ENCODE peak calls at places on chromosomes 7 and 10, in eight cellular contexts. One of them, this sample, is unnamed.
A peak's percentile ranks its signal among the peaks of the same experiment; 100 is the strongest.

GRCh38 chr10:47340613-47341170 is 7.5 kb upstream of the RBP3 start:
- DNase-seq in breast epithelium: no peak
- DNase-seq in CD4-positive, alpha-beta T cell: peak; percentile 44
- DNase-seq in transverse colon: peak; percentile 82
- DNase-seq in Panc1: peak; percentile 68
- DNase-seq in IMR-90: peak; percentile 60
- DNase-seq in A549: peak; percentile 67
- DNase-seq in thoracic aorta: no peak
- DNase-seq in this sample: peak; percentile 67

GRCh38 chr10:133334495-133335237 is 2.0 kb downstream of the CALY start:
- DNase-seq in transverse colon: no peak
- DNase-seq in breast epithelium: no peak
- DNase-seq in thoracic aorta: no peak
- DNase-seq in IMR-90: no peak
- DNase-seq in A549: peak; percentile 61
- DNase-seq in CD4-positive, alpha-beta T cell: no peak
- DNase-seq in Panc1: no peak
- DNase-seq in this sample: no peak

GRCh38 chr10:11493646-11494045 is 117.8 kb downstream of the USP6NL start:
- DNase-seq in Panc1: no peak
- DNase-seq in breast epithelium: no peak
- DNase-seq in CD4-positive, alpha-beta T cell: no peak
- DNase-seq in A549: no peak
- DNase-seq in transverse colon: no peak
- DNase-seq in thoracic aorta: no peak
- DNase-seq in IMR-90: no peak
- DNase-seq in this sample: no peak

GRCh38 chr7:3065724-3066143 is 22.1 kb upstream of the CARD11 start:
- DNase-seq in Panc1: peak; percentile 15
- DNase-seq in thoracic aorta: no peak
- DNase-seq in CD4-positive, alpha-beta T cell: peak; percentile 47
- DNase-seq in transverse colon: peak; percentile 50
- DNase-seq in IMR-90: peak; percentile 4
- DNase-seq in A549: peak; percentile 45
- DNase-seq in breast epithelium: no peak
- DNase-seq in this sample: no peak

GRCh38 chr10:86343761-86344160 is 22.8 kb downstream of the GRID1 start:
- DNase-seq in breast epithelium: no peak
- DNase-seq in CD4-positive, alpha-beta T cell: no peak
- DNase-seq in Panc1: no peak
- DNase-seq in A549: no peak
- DNase-seq in thoracic aorta: no peak
- DNase-seq in IMR-90: no peak
- DNase-seq in transverse colon: no peak
- DNase-seq in this sample: peak; percentile 40

GRCh38 chr10:58237014-58237830 is 30.5 kb downstream of the IPMK start:
- DNase-seq in breast epithelium: no peak
- DNase-seq in CD4-positive, alpha-beta T cell: no peak
- DNase-seq in IMR-90: peak; percentile 92
- DNase-seq in transverse colon: no peak
- DNase-seq in thoracic aorta: no peak
- DNase-seq in A549: peak; percentile 76
- DNase-seq in Panc1: peak; percentile 39
- DNase-seq in this sample: no peak

GRCh38 chr7:69412331-69413146 is 185.7 kb upstream of the AUTS2 start:
- DNase-seq in IMR-90: no peak
- DNase-seq in A549: peak; percentile 89
- DNase-seq in CD4-positive, alpha-beta T cell: no peak
- DNase-seq in thoracic aorta: no peak
- DNase-seq in Panc1: peak; percentile 18
- DNase-seq in transverse colon: peak; percentile 7
- DNase-seq in breast epithelium: peak; percentile 38
- DNase-seq in this sample: no peak

GRCh38 chr7:102992820-102993531 is 80.2 kb downstream of the LRRC17 start:
- DNase-seq in A549: peak; percentile 58
- DNase-seq in IMR-90: peak; percentile 87
- DNase-seq in transverse colon: no peak
- DNase-seq in CD4-positive, alpha-beta T cell: no peak
- DNase-seq in Panc1: peak; percentile 64
- DNase-seq in thoracic aorta: no peak
- DNase-seq in breast epithelium: no peak
- DNase-seq in this sample: no peak

GRCh38 chr7:150986099-150986512 is 4.7 kb upstream of the NOS3 start:
- DNase-seq in IMR-90: peak; percentile 48
- DNase-seq in A549: peak; percentile 64
- DNase-seq in thoracic aorta: no peak
- DNase-seq in Panc1: no peak
- DNase-seq in CD4-positive, alpha-beta T cell: no peak
- DNase-seq in breast epithelium: no peak
- DNase-seq in transverse colon: peak; percentile 77
- DNase-seq in this sample: peak; percentile 80

GRCh38 chr10:96334888-96335526 is 23.8 kb downstream of the OPALIN start:
- DNase-seq in thoracic aorta: no peak
- DNase-seq in CD4-positive, alpha-beta T cell: no peak
- DNase-seq in Panc1: peak; percentile 35
- DNase-seq in transverse colon: no peak
- DNase-seq in A549: peak; percentile 55
- DNase-seq in breast epithelium: no peak
- DNase-seq in IMR-90: peak; percentile 41
- DNase-seq in this sample: peak; percentile 23

GRCh38 chr7:75743455-75743859 is 4.7 kb upstream of the HIP1 start:
- DNase-seq in IMR-90: no peak
- DNase-seq in transverse colon: peak; percentile 17
- DNase-seq in Panc1: no peak
- DNase-seq in CD4-positive, alpha-beta T cell: no peak
- DNase-seq in A549: no peak
- DNase-seq in breast epithelium: no peak
- DNase-seq in thoracic aorta: no peak
- DNase-seq in this sample: no peak

GRCh38 chr7:139673230-139673629 is 104.6 kb downstream of the HIPK2 start:
- DNase-seq in IMR-90: no peak
- DNase-seq in breast epithelium: no peak
- DNase-seq in thoracic aorta: no peak
- DNase-seq in CD4-positive, alpha-beta T cell: no peak
- DNase-seq in A549: no peak
- DNase-seq in Panc1: no peak
- DNase-seq in transverse colon: peak; percentile 35
- DNase-seq in this sample: no peak

GRCh38 chr7:27235387-27236052 is 7.1 kb upstream of the EVX1 start:
- DNase-seq in CD4-positive, alpha-beta T cell: no peak
- DNase-seq in transverse colon: peak; percentile 77
- DNase-seq in IMR-90: no peak
- DNase-seq in Panc1: no peak
- DNase-seq in A549: peak; percentile 73
- DNase-seq in breast epithelium: no peak
- DNase-seq in thoracic aorta: no peak
- DNase-seq in this sample: no peak

GRCh38 chr7:127833641-127834040 is 181.6 kb downstream of the SND1 start:
- DNase-seq in Panc1: no peak
- DNase-seq in thoracic aorta: no peak
- DNase-seq in A549: no peak
- DNase-seq in breast epithelium: no peak
- DNase-seq in CD4-positive, alpha-beta T cell: no peak
- DNase-seq in IMR-90: peak; percentile 35
- DNase-seq in transverse colon: no peak
- DNase-seq in this sample: no peak

GRCh38 chr10:70903262-70903921 is 15.0 kb upstream of the PCBD1 start:
- DNase-seq in transverse colon: peak; percentile 56
- DNase-seq in thoracic aorta: no peak
- DNase-seq in IMR-90: peak; percentile 44
- DNase-seq in A549: peak; percentile 59
- DNase-seq in breast epithelium: peak; percentile 37
- DNase-seq in CD4-positive, alpha-beta T cell: no peak
- DNase-seq in Panc1: no peak
- DNase-seq in this sample: peak; percentile 70

GRCh38 chr10:55734112-55734511 is 626.9 kb downstream of the ZWINT start:
- DNase-seq in IMR-90: no peak
- DNase-seq in thoracic aorta: no peak
- DNase-seq in breast epithelium: no peak
- DNase-seq in Panc1: no peak
- DNase-seq in transverse colon: no peak
- DNase-seq in A549: no peak
- DNase-seq in CD4-positive, alpha-beta T cell: no peak
- DNase-seq in this sample: no peak

GRCh38 chr10:79203833-79204232 is 135.1 kb downstream of the ZMIZ1 start:
- DNase-seq in transverse colon: no peak
- DNase-seq in A549: no peak
- DNase-seq in Panc1: no peak
- DNase-seq in breast epithelium: no peak
- DNase-seq in IMR-90: no peak
- DNase-seq in CD4-positive, alpha-beta T cell: no peak
- DNase-seq in thoracic aorta: no peak
- DNase-seq in this sample: peak; percentile 41

GRCh38 chr10:97297556-97298222 is 5.3 kb upstream of the ARHGAP19 start:
- DNase-seq in A549: peak; percentile 21
- DNase-seq in IMR-90: no peak
- DNase-seq in thoracic aorta: no peak
- DNase-seq in breast epithelium: no peak
- DNase-seq in CD4-positive, alpha-beta T cell: no peak
- DNase-seq in Panc1: no peak
- DNase-seq in transverse colon: no peak
- DNase-seq in this sample: no peak

GRCh38 chr7:46153951-46154787 is 233.1 kb upstream of the IGFBP3 start:
- DNase-seq in CD4-positive, alpha-beta T cell: no peak
- DNase-seq in breast epithelium: no peak
- DNase-seq in thoracic aorta: no peak
- DNase-seq in IMR-90: no peak
- DNase-seq in transverse colon: no peak
- DNase-seq in A549: peak; percentile 41
- DNase-seq in Panc1: no peak
- DNase-seq in this sample: no peak

GRCh38 chr7:5423844-5424688 is 432 bp upstream of the TNRC18 start:
- DNase-seq in CD4-positive, alpha-beta T cell: peak; percentile 42
- DNase-seq in transverse colon: peak; percentile 95
- DNase-seq in breast epithelium: peak; percentile 96
- DNase-seq in IMR-90: peak; percentile 99
- DNase-seq in A549: peak; percentile 98
- DNase-seq in thoracic aorta: peak; percentile 91
- DNase-seq in Panc1: peak; percentile 95
- DNase-seq in this sample: peak; percentile 97

GRCh38 chr7:150902078-150903033 is 50.0 kb downstream of the AOC1 start:
- DNase-seq in transverse colon: peak; percentile 67
- DNase-seq in IMR-90: no peak
- DNase-seq in thoracic aorta: no peak
- DNase-seq in Panc1: no peak
- DNase-seq in A549: no peak
- DNase-seq in CD4-positive, alpha-beta T cell: no peak
- DNase-seq in breast epithelium: no peak
- DNase-seq in this sample: no peak

GRCh38 chr10:60099998-60100747 is 193.8 kb upstream of the CCDC6 start:
- DNase-seq in breast epithelium: no peak
- DNase-seq in thoracic aorta: no peak
- DNase-seq in Panc1: no peak
- DNase-seq in CD4-positive, alpha-beta T cell: no peak
- DNase-seq in transverse colon: no peak
- DNase-seq in A549: peak; percentile 64
- DNase-seq in IMR-90: peak; percentile 63
- DNase-seq in this sample: no peak

GRCh38 chr10:21402606-21403083 is 122.8 kb downstream of the SKIDA1 start:
- DNase-seq in breast epithelium: no peak
- DNase-seq in A549: no peak
- DNase-seq in thoracic aorta: no peak
- DNase-seq in transverse colon: no peak
- DNase-seq in IMR-90: peak; percentile 49
- DNase-seq in Panc1: no peak
- DNase-seq in CD4-positive, alpha-beta T cell: no peak
- DNase-seq in this sample: no peak

GRCh38 chr7:108234981-108235450 is 104.9 kb upstream of the LAMB4 start:
- DNase-seq in CD4-positive, alpha-beta T cell: no peak
- DNase-seq in IMR-90: peak; percentile 11
- DNase-seq in thoracic aorta: no peak
- DNase-seq in breast epithelium: no peak
- DNase-seq in Panc1: no peak
- DNase-seq in A549: peak; percentile 52
- DNase-seq in transverse colon: no peak
- DNase-seq in this sample: no peak

GRCh38 chr7:1647961-1648631 is 22.0 kb upstream of the ELFN1 start:
- DNase-seq in breast epithelium: no peak
- DNase-seq in A549: no peak
- DNase-seq in IMR-90: no peak
- DNase-seq in CD4-positive, alpha-beta T cell: no peak
- DNase-seq in transverse colon: no peak
- DNase-seq in thoracic aorta: no peak
- DNase-seq in Panc1: no peak
- DNase-seq in this sample: peak; percentile 40

GRCh38 chr10:12720217-12720981 is 281.1 kb downstream of the CCDC3 start:
- DNase-seq in transverse colon: peak; percentile 92
- DNase-seq in thoracic aorta: peak; percentile 95
- DNase-seq in breast epithelium: peak; percentile 56
- DNase-seq in IMR-90: peak; percentile 97
- DNase-seq in CD4-positive, alpha-beta T cell: no peak
- DNase-seq in A549: peak; percentile 92
- DNase-seq in Panc1: no peak
- DNase-seq in this sample: no peak

GRCh38 chr10:81863771-81864170 is 11.2 kb upstream of the NRG3 start:
- DNase-seq in Panc1: no peak
- DNase-seq in IMR-90: no peak
- DNase-seq in CD4-positive, alpha-beta T cell: no peak
- DNase-seq in transverse colon: no peak
- DNase-seq in A549: no peak
- DNase-seq in breast epithelium: no peak
- DNase-seq in thoracic aorta: no peak
- DNase-seq in this sample: no peak

GRCh38 chr10:7260912-7261700 is 149.7 kb downstream of the SFMBT2 start:
- DNase-seq in CD4-positive, alpha-beta T cell: no peak
- DNase-seq in breast epithelium: no peak
- DNase-seq in Panc1: no peak
- DNase-seq in transverse colon: no peak
- DNase-seq in A549: peak; percentile 15
- DNase-seq in thoracic aorta: no peak
- DNase-seq in IMR-90: peak; percentile 65
- DNase-seq in this sample: no peak
- H3K27ac ChIP-seq in CD4-positive, alpha-beta T cell: no peak overlapping the region
- H3K27ac ChIP-seq in breast epithelium: peak overlapping the region; percentile 37
- H3K27ac ChIP-seq in Panc1: no peak overlapping the region
- H3K27ac ChIP-seq in transverse colon: peak overlapping the region; percentile 45
- H3K27ac ChIP-seq in A549: peak overlapping the region; percentile 84
- H3K27ac ChIP-seq in thoracic aorta: no peak overlapping the region
- H3K27ac ChIP-seq in IMR-90: peak overlapping the region; percentile 82
- H3K27ac ChIP-seq in this sample: no peak overlapping the region

GRCh38 chr10:122168598-122168997 is 102.5 kb upstream of the BTBD16 start:
- DNase-seq in breast epithelium: no peak
- DNase-seq in IMR-90: no peak
- DNase-seq in transverse colon: no peak
- DNase-seq in Panc1: no peak
- DNase-seq in CD4-positive, alpha-beta T cell: no peak
- DNase-seq in thoracic aorta: no peak
- DNase-seq in A549: no peak
- DNase-seq in this sample: no peak
- TF ChIP-seq CTCF in breast epithelium: no peak
- TF ChIP-seq CTCF in IMR-90: no peak
- TF ChIP-seq CTCF in transverse colon: no peak
- TF ChIP-seq CTCF in Panc1: no peak
- TF ChIP-seq CTCF in CD4-positive, alpha-beta T cell: no peak
- TF ChIP-seq CTCF in thoracic aorta: no peak
- TF ChIP-seq CTCF in A549: no peak
- TF ChIP-seq CTCF in this sample: no peak

GRCh38 chr10:63421591-63421990 is 44.2 kb downstream of the JMJD1C start:
- DNase-seq in Panc1: no peak
- DNase-seq in A549: no peak
- DNase-seq in IMR-90: no peak
- DNase-seq in breast epithelium: no peak
- DNase-seq in thoracic aorta: no peak
- DNase-seq in transverse colon: no peak
- DNase-seq in CD4-positive, alpha-beta T cell: peak; percentile 18
- DNase-seq in this sample: no peak
- H3K27ac ChIP-seq in Panc1: no peak overlapping the region
- H3K27ac ChIP-seq in A549: no peak overlapping the region
- H3K27ac ChIP-seq in IMR-90: no peak overlapping the region
- H3K27ac ChIP-seq in breast epithelium: no peak overlapping the region
- H3K27ac ChIP-seq in thoracic aorta: no peak overlapping the region
- H3K27ac ChIP-seq in transverse colon: no peak overlapping the region
- H3K27ac ChIP-seq in CD4-positive, alpha-beta T cell: peak overlapping the region; percentile 41
- H3K27ac ChIP-seq in this sample: no peak overlapping the region

GRCh38 chr7:100568936-100569844 is 4.5 kb downstream of the SAP25 start:
- DNase-seq in transverse colon: peak; percentile 74
- DNase-seq in thoracic aorta: no peak
- DNase-seq in Panc1: no peak
- DNase-seq in breast epithelium: peak; percentile 32
- DNase-seq in A549: peak; percentile 62
- DNase-seq in IMR-90: no peak
- DNase-seq in CD4-positive, alpha-beta T cell: peak; percentile 34
- DNase-seq in this sample: no peak
- TF ChIP-seq CTCF in transverse colon: peak; percentile 42
- TF ChIP-seq CTCF in thoracic aorta: peak; percentile 38
- TF ChIP-seq CTCF in Panc1: peak; percentile 74
- TF ChIP-seq CTCF in breast epithelium: no peak
- TF ChIP-seq CTCF in A549: no peak
- TF ChIP-seq CTCF in IMR-90: peak; percentile 24
- TF ChIP-seq CTCF in CD4-positive, alpha-beta T cell: peak; percentile 45
- TF ChIP-seq CTCF in this sample: peak; percentile 40